ENCODE peak calls at places on chromosomes 2 and 18, in four cellular contexts. One of them, this sample, is unnamed.

GRCh38 chr2:218992196-218992595 is 1.0 kb downstream of the CRYBA2 start:
- DNase-seq in mesenteric fat pad: no peak
- DNase-seq in H7: no peak
- DNase-seq in adipocyte: no peak
- DNase-seq in this sample: no peak

GRCh38 chr2:27703638-27704341 is 40.1 kb downstream of the SLC4A1AP start:
- DNase-seq in adipocyte: peak
- DNase-seq in H7: peak
- DNase-seq in mesenteric fat pad: no peak
- DNase-seq in this sample: peak

GRCh38 chr2:13227543-13227942 is 510.8 kb downstream of the TRIB2 start:
- DNase-seq in mesenteric fat pad: no peak
- DNase-seq in adipocyte: no peak
- DNase-seq in H7: no peak
- DNase-seq in this sample: peak

GRCh38 chr18:12750076-12750707 is 47.4 kb downstream of the PSMG2 start:
- DNase-seq in mesenteric fat pad: no peak
- DNase-seq in H7: no peak
- DNase-seq in adipocyte: no peak
- DNase-seq in this sample: peak

GRCh38 chr2:63497561-63497960 is 90.7 kb downstream of the WDPCP start:
- DNase-seq in H7: no peak
- DNase-seq in mesenteric fat pad: no peak
- DNase-seq in adipocyte: no peak
- DNase-seq in this sample: no peak

GRCh38 chr2:207088839-207089238 is 76.9 kb downstream of the KLF7 start:
- DNase-seq in H7: no peak
- DNase-seq in adipocyte: no peak
- DNase-seq in mesenteric fat pad: no peak
- DNase-seq in this sample: no peak

GRCh38 chr18:76416935-76417334 is 78.1 kb downstream of the ZNF516 start:
- DNase-seq in mesenteric fat pad: no peak
- DNase-seq in adipocyte: peak
- DNase-seq in H7: no peak
- DNase-seq in this sample: no peak

GRCh38 chr18:62339106-62339988 is 14.2 kb downstream of the TNFRSF11A start:
- DNase-seq in H7: peak
- DNase-seq in adipocyte: peak
- DNase-seq in mesenteric fat pad: no peak
- DNase-seq in this sample: peak

GRCh38 chr2:215693269-215693998 is 257.6 kb upstream of the FN1 start:
- DNase-seq in mesenteric fat pad: no peak
- DNase-seq in adipocyte: peak
- DNase-seq in H7: no peak
- DNase-seq in this sample: peak

GRCh38 chr2:66255136-66255535 is 179.8 kb upstream of the MEIS1 start:
- DNase-seq in H7: no peak
- DNase-seq in adipocyte: no peak
- DNase-seq in mesenteric fat pad: no peak
- DNase-seq in this sample: peak

GRCh38 chr2:57330447-57330846 is 716.2 kb upstream of the VRK2 start:
- DNase-seq in H7: no peak
- DNase-seq in adipocyte: peak
- DNase-seq in mesenteric fat pad: no peak
- DNase-seq in this sample: peak

GRCh38 chr18:2222270-2223185 is 348.8 kb downstream of the METTL4 start:
- DNase-seq in mesenteric fat pad: no peak
- DNase-seq in H7: no peak
- DNase-seq in adipocyte: no peak
- DNase-seq in this sample: no peak

GRCh38 chr18:25133879-25134278 is 218.1 kb downstream of the ZNF521 start:
- DNase-seq in adipocyte: no peak
- DNase-seq in H7: no peak
- DNase-seq in mesenteric fat pad: no peak
- DNase-seq in this sample: no peak